ENCODE peak calls at places on chromosome 10, in five cellular contexts. X, E, J, C and M are unnamed samples. For H3K27me3, the result is how much of the 10 kb centered on the place peaks cover.

GRCh38 chr10:4780782-4781181 is 45.2 kb upstream of the AKR1E2 start:
- DNase-seq in C (no peak), E (no peak), X (no peak), J (no peak), M (no peak)

GRCh38 chr10:4953405-4953804 is 9.8 kb upstream of the AKR1C1 start:
- DNase-seq in E (no peak), C (no peak), J (no peak), X (no peak), M (no peak)

GRCh38 chr10:77925410-77925794 is 1.2 kb downstream of the DLG5 start:
- DNase-seq in X (no peak), E (no peak), C (no peak), J (no peak), M (no peak)

GRCh38 chr10:96371356-96371755 is 12.6 kb upstream of the OPALIN start:
- DNase-seq in C (no peak), X (no peak), J (no peak), E (no peak), M (no peak)

GRCh38 chr10:27328946-27329345 is 88.3 kb upstream of the ACBD5 start:
- DNase-seq in C (no peak), E (no peak), J (no peak), X (no peak), M (no peak)

GRCh38 chr10:6140141-6140841 is 51.5 kb downstream of the RBM17 start:
- DNase-seq in X (peak), E (no peak), J (no peak), C (no peak), M (no peak)

GRCh38 chr10:72334196-72334831 is 20.4 kb downstream of the DNAJB12 start:
- DNase-seq in E (peak), X (no peak), C (peak), J (no peak), M (no peak)

GRCh38 chr10:91887075-91887899 is 22.0 kb downstream of the FGFBP3 start:
- DNase-seq in X (peak), E (peak), J (peak), C (peak), M (peak)

GRCh38 chr10:125006921-125007391 is 65.0 kb downstream of the ZRANB1 start:
- DNase-seq in X (peak), C (no peak), E (no peak), J (no peak), M (peak)

GRCh38 chr10:12349628-12350166 is 350 bp downstream of the CAMK1D start:
- DNase-seq in E (no peak), C (peak), J (no peak), X (no peak), M (no peak)

GRCh38 chr10:16809074-16809718 is 8.0 kb downstream of the RSU1 start:
- DNase-seq in E (peak), X (no peak), C (no peak), J (peak), M (no peak)

GRCh38 chr10:71390921-71391690 is 5.6 kb upstream of the CDH23 start:
- DNase-seq in X (no peak), C (no peak), E (peak), J (no peak), M (no peak)

GRCh38 chr10:62811159-62811875 is 4.8 kb downstream of the EGR2 start:
- DNase-seq in X (no peak), E (no peak), C (no peak), J (no peak), M (no peak)

GRCh38 chr10:95513941-95514392 is 47.2 kb downstream of the SORBS1 start:
- DNase-seq in C (no peak), J (no peak), X (no peak), E (no peak), M (peak)

GRCh38 chr10:9342865-9343450 is 1288.5 kb downstream of the GATA3 start:
- DNase-seq in X (no peak), C (no peak), J (peak), E (peak), M (no peak)

GRCh38 chr10:21926949-21927348 is 76.6 kb downstream of the DNAJC1 start:
- DNase-seq in X (no peak), E (peak), J (no peak), C (no peak), M (no peak)

GRCh38 chr10:70537398-70538194 is 59.0 kb downstream of the PALD1 start:
- DNase-seq in E (peak), J (peak), X (no peak), C (no peak), M (no peak)

GRCh38 chr10:84822926-84823325 is 494.5 kb downstream of the CCSER2 start:
- DNase-seq in X (no peak), C (no peak), E (no peak), J (no peak), M (no peak)

GRCh38 chr10:49611815-49612512 is 1.9 kb downstream of the SLC18A3 start:
- DNase-seq in E (no peak), X (no peak), C (no peak), J (no peak), M (peak)

GRCh38 chr10:18079665-18080295 is 60.4 kb upstream of the CACNB2 start:
- DNase-seq in X (no peak), E (peak), C (no peak), J (no peak), M (no peak)

GRCh38 chr10:43255644-43256431 is 11.0 kb downstream of the RASGEF1A start:
- DNase-seq in C (no peak), X (peak), J (peak), E (peak), M (no peak)

DNA sequence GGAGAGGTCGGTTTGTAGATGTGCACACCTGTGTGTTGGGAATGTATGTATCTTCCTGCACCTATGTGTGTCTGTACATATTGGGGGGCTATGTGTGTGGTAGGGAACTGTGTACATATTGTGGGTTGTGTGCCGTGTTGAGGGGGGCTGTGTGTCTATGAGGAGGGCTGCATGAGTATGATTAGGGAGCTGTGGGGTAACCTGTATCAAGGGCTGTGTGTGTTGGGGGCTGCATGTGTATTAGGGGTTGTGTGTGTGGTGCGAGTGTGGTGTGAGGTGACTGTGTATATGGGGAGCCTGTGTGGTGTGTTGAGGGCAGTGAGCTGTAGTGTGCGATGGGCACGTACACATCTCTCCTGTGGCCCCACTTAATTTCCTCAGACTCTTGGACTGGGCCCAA is 22.2 kb upstream of the PAX2 start:
- DNase-seq in E (no peak), X (no peak), C (no peak), J (no peak), M (no peak)
- H3K27me3 ChIP-seq in E (half or more), X (half or more), C (under half), J (half or more), M (under half)

DNA sequence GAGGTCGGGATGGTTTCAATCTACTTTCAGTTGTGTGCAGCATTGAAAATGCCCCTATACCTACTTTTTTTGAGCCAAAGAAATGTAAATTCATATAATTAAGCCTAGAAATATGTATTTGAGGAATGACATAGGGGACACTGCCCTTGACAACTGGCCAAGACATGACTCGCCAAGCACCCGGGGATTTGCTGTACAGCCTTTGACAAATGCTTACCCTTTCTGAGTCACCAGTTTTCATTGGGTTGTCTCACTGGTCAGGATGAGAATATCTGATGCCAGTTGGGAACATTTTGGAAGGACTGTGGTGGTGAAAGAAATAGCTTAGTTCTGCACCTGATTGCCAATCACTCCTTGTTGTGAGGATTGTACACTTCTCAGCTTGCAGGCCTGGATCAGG is 166.8 kb upstream of the HABP2 start:
- DNase-seq in C (no peak), J (no peak), E (no peak), X (no peak), M (no peak)
- TF ChIP-seq CTCF in C (no peak), J (no peak), E (no peak), X (no peak), M (no peak)

GRCh38 chr10:100776671-100777070 is 31.3 kb downstream of the PAX2 start:
- DNase-seq in J (no peak), C (no peak), X (no peak), E (no peak), M (no peak)
- H3K27me3 ChIP-seq in J (half or more), C (under half), X (under half), E (under half), M (under half)

GRCh38 chr10:121498071-121498470 is 100.2 kb downstream of the FGFR2 start:
- DNase-seq in C (no peak), X (no peak), E (no peak), J (no peak), M (no peak)
- TF ChIP-seq CTCF in C (no peak), X (no peak), E (no peak), J (no peak), M (no peak)

DNA sequence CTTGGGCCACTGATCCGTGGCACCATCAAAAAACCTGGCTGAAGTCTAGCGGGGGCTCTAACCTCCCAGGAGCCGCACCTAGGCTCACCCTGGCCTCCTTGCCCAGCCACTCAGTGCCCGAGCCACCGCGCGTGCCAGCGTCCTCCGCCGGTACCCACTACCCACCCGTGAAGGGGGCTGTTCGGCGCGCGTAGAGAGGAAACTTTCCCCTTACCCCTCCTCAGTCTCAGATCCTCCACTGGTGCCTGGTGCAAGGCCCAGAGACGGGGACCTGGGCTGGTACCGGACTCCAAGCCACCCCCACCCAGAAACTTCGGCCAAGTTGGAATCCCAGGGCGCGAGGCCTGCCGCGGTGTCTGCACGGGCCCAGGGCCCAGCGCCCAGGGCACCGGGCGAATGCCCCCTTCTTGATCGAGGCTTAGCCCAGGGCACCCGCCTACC is 3.5 kb upstream of the EBF3 start:
- DNase-seq in C (no peak), E (no peak), X (no peak), J (no peak), M (no peak)
- H3K27me3 ChIP-seq in C (under half), E (half or more), X (half or more), J (under half), M (under half)

GRCh38 chr10:88472540-88472939 is 110.6 kb downstream of the RNLS start:
- DNase-seq in X (no peak), C (no peak), J (no peak), E (no peak), M (no peak)
- TF ChIP-seq CTCF in X (no peak), C (no peak), J (no peak), E (no peak), M (no peak)

DNA sequence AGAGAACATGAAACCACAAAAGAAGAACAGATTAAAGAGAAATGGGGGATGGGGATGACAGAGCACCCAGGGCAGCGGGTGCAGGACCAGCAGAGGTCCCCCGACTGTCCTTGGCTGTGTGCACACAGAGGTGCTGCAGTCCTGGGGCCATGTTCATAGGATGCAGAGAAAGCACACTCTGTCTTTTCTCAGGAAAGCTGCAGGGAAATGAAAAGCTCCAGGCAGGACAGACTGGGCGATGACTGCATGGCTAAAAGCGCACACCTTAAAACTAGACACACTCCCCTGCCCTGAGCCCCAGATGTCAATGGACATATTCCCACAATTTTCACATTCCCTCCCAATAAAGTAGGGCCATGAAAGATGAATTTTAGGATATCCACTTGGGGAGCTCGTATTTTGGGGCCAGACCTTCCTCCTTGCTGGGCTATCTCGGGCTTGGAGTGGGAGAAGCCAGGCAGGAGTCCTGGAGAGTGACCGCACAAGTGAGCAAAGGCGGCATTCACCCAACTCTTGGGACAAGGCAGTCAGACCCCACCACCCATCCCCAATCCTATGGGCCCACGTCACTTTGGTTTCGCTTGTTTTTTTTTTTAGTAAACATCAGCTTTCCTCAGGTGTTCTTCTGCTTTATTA is 13.0 kb downstream of the GPRIN2 start:
- DNase-seq in E (no peak), C (peak), X (no peak), J (no peak), M (peak)
- H3K27me3 ChIP-seq in E (under half), C (under half), X (under half), J (under half), M (under half)